ENCODE peak calls at places on chromosomes 2 and 18, in six cellular contexts. X, I, A, S, T and K are unnamed samples.

GRCh38 chr18:12862467-12862866 is 21.6 kb downstream of the PTPN2 start:
- DNase-seq in X (no peak), I (no peak), A (no peak), S (peak), T (peak), K (no peak)

GRCh38 chr2:216636570-216637450 is 3.6 kb downstream of the IGFBP2 start:
- DNase-seq in X (peak), I (peak), A (peak), S (peak), T (peak), K (peak)

GRCh38 chr2:75074228-75074627 is 115.8 kb downstream of the POLE4 start:
- DNase-seq in X (no peak), I (no peak), A (no peak), S (no peak), T (no peak), K (no peak)

GRCh38 chr2:20640411-20641122 is 10.3 kb downstream of the HS1BP3 start:
- DNase-seq in X (no peak), I (no peak), A (no peak), S (no peak), T (no peak), K (no peak)

GRCh38 chr18:74899554-74899953 is 301.9 kb downstream of the ZNF407 start:
- DNase-seq in X (peak), I (no peak), A (no peak), S (peak), T (peak), K (no peak)

GRCh38 chr2:11337909-11338308 is 6.5 kb downstream of the ROCK2 start:
- DNase-seq in X (no peak), I (no peak), A (no peak), S (no peak), T (no peak), K (no peak)

GRCh38 chr2:160652236-160652635 is 158.6 kb upstream of the RBMS1 start:
- DNase-seq in X (peak), I (no peak), A (no peak), S (peak), T (no peak), K (no peak)

GRCh38 chr2:48722391-48722790 is 33.1 kb downstream of the LHCGR start:
- DNase-seq in X (peak), I (no peak), A (no peak), S (no peak), T (no peak), K (no peak)

GRCh38 chr18:23943903-23944624 is 70.5 kb upstream of the TTC39C start:
- DNase-seq in X (peak), I (no peak), A (no peak), S (no peak), T (no peak), K (peak)

GRCh38 chr2:100070078-100070477 is 72.3 kb downstream of the AFF3 start:
- DNase-seq in X (peak), I (no peak), A (no peak), S (peak), T (no peak), K (no peak)

GRCh38 chr2:37271376-37272067 is 40.1 kb downstream of the NDUFAF7 start:
- DNase-seq in X (no peak), I (no peak), A (no peak), S (no peak), T (no peak), K (no peak)

GRCh38 chr2:25788457-25788856 is 89.8 kb downstream of the ASXL2 start:
- DNase-seq in X (no peak), I (no peak), A (no peak), S (no peak), T (no peak), K (no peak)

GRCh38 chr2:121898483-121898882 is 143.0 kb downstream of the TSN start:
- DNase-seq in X (peak), I (no peak), A (no peak), S (peak), T (no peak), K (peak)

GRCh38 chr2:225399509-225399908 is at the start of gene NYAP2:
- DNase-seq in X (no peak), I (no peak), A (no peak), S (no peak), T (peak), K (no peak)

GRCh38 chr2:160516547-160517365 is 23.1 kb upstream of the RBMS1 start:
- DNase-seq in X (peak), I (no peak), A (no peak), S (peak), T (no peak), K (peak)

GRCh38 chr2:55120634-55121359 is 70.5 kb upstream of the RTN4 start:
- DNase-seq in X (peak), I (peak), A (peak), S (no peak), T (no peak), K (peak)
- TF ChIP-seq CTCF in X (no peak), I (no peak), A (no peak), S (no peak), T (no peak), K (no peak)

GRCh38 chr18:61334491-61334850 is 1.2 kb downstream of the CDH20 start:
- DNase-seq in X (no peak), I (no peak), A (no peak), S (no peak), T (no peak), K (no peak)

GRCh38 chr18:61337527-61337926 is 4.3 kb downstream of the CDH20 start:
- DNase-seq in X (no peak), I (no peak), A (no peak), S (no peak), T (no peak), K (no peak)

GRCh38 chr18:61334951-61335736 is 1.9 kb downstream of the CDH20 start:
- DNase-seq in X (peak), I (no peak), A (no peak), S (no peak), T (no peak), K (no peak)

GRCh38 chr18:61335737-61336555 is 2.7 kb downstream of the CDH20 start:
- DNase-seq in X (peak), I (no peak), A (no peak), S (no peak), T (no peak), K (no peak)

GRCh38 chr18:61336766-61337165 is 3.5 kb downstream of the CDH20 start:
- DNase-seq in X (no peak), I (no peak), A (no peak), S (no peak), T (no peak), K (no peak)
- TF ChIP-seq CTCF in X (no peak), I (no peak), A (no peak), S (no peak), T (no peak), K (no peak)

DNA sequence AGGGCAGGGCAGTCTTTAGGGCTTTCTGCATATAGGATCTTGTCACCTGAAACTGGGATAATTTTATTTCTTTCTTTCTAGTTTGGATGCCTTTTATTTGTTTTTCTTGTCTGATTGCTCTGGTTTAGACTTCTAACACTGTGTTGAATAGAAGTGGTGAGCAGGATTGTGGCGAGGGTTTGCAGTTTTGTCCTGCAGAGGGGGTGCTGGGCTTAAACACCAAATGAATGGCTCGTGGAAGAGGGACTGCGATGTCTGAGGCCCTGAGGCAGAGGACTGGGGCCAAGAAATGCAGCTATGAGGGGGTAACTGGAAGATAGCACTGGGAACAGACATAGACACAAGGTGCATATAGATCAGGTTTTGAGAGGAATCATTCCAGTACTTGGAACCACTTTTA is 20.4 kb downstream of the UBE2F start:
- DNase-seq in X (no peak), I (no peak), A (no peak), S (no peak), T (no peak), K (no peak)
- TF ChIP-seq CTCF in X (peak), I (no peak), A (no peak), S (no peak), T (no peak), K (no peak)

GRCh38 chr2:38516122-38516521 is 86.6 kb downstream of the HNRNPLL start:
- DNase-seq in X (no peak), I (no peak), A (no peak), S (no peak), T (no peak), K (no peak)

GRCh38 chr2:38514603-38515154 is 88.0 kb downstream of the HNRNPLL start:
- DNase-seq in X (no peak), I (no peak), A (no peak), S (no peak), T (no peak), K (no peak)

GRCh38 chr2:38512211-38512610 is 90.5 kb downstream of the HNRNPLL start:
- DNase-seq in X (no peak), I (no peak), A (no peak), S (no peak), T (no peak), K (no peak)

GRCh38 chr2:38517284-38517683 is 85.4 kb downstream of the HNRNPLL start:
- DNase-seq in X (no peak), I (no peak), A (no peak), S (no peak), T (no peak), K (no peak)

GRCh38 chr2:38515155-38516074 is 87.3 kb downstream of the HNRNPLL start:
- DNase-seq in X (peak), I (peak), A (no peak), S (peak), T (peak), K (no peak)
- TF ChIP-seq CTCF in X (no peak), I (no peak), A (no peak), S (no peak), T (no peak), K (no peak)

GRCh38 chr2:177812713-177813396 is 259.7 kb downstream of the PDE11A start:
- DNase-seq in X (no peak), I (no peak), A (no peak), S (no peak), T (no peak), K (no peak)
- TF ChIP-seq CTCF in X (no peak), I (no peak), A (no peak), S (peak), T (no peak), K (no peak)

GRCh38 chr2:84493494-84493893 is 22.8 kb upstream of the DNAH6 start:
- DNase-seq in X (peak), I (no peak), A (no peak), S (peak), T (no peak), K (peak)

GRCh38 chr2:84491741-84492140 is 24.6 kb upstream of the DNAH6 start:
- DNase-seq in X (no peak), I (no peak), A (no peak), S (no peak), T (no peak), K (no peak)

GRCh38 chr2:84491256-84491655 is 25.0 kb upstream of the DNAH6 start:
- DNase-seq in X (no peak), I (no peak), A (no peak), S (no peak), T (no peak), K (no peak)

GRCh38 chr2:84494070-84494469 is 22.2 kb upstream of the DNAH6 start:
- DNase-seq in X (no peak), I (no peak), A (no peak), S (peak), T (no peak), K (peak)

DNA sequence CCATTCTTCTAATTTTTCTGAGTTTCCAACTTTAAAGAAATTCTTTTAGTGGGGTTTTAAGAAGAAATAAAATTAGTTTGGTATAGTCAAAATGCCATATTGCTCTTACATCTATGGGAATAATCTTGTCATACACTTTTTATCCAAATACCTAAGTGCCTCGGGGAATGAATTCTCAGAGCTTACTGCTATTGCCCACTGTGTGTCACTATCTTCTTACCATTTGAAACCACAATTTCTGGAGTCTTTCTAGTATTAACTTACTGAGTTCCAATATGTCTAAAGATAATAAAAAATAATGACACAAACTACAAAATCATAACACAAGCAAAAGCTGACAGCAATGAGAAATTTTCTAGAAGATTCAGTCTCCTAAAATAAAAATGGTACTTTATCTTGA is 23.7 kb upstream of the DNAH6 start:
- DNase-seq in X (peak), I (no peak), A (no peak), S (no peak), T (no peak), K (peak)
- TF ChIP-seq CTCF in X (peak), I (no peak), A (peak), S (no peak), T (no peak), K (peak)